ENCODE peak calls at places on chromosomes 7 and 10, in six cellular contexts. C is IMR-90, P is mesendoderm, V is neuronal stem cell, K is H1, T is H9. J is an unnamed sample.

GRCh38 chr10:89283988-89284475 is 17.8 kb upstream of the IFIT2 start:
- DNase-seq in K (no peak), T (peak), P (peak), V (no peak), C (peak), J (peak)

GRCh38 chr10:49627031-49627430 is 13.2 kb downstream of the CHAT start:
- DNase-seq in P (no peak), V (no peak), C (no peak), T (no peak), K (no peak), J (no peak)

GRCh38 chr10:77111611-77112550 is 525.7 kb downstream of the KCNMA1 start:
- DNase-seq in T (no peak), K (peak), C (peak), P (peak), V (peak), J (peak)

GRCh38 chr10:110007701-110008517 is at the start of gene ADD3:
- DNase-seq in P (peak), V (peak), T (peak), K (peak), C (peak), J (peak)

GRCh38 chr7:126700807-126701604 is 551.7 kb downstream of the GRM8 start:
- DNase-seq in V (peak), K (peak), C (peak), P (peak), T (peak), J (peak)

GRCh38 chr10:11225935-11226334 is 208.3 kb downstream of the CELF2 start:
- DNase-seq in V (no peak), P (no peak), K (no peak), C (no peak), T (no peak), J (peak)

GRCh38 chr7:41880107-41880506 is 177.2 kb upstream of the INHBA start:
- DNase-seq in V (no peak), P (peak), T (no peak), K (no peak), C (peak), J (no peak)

GRCh38 chr10:22158426-22158825 is 59.4 kb downstream of the EBLN1 start:
- DNase-seq in K (no peak), V (no peak), T (no peak), P (no peak), C (no peak), J (no peak)

GRCh38 chr10:36534471-36535002 is 590.9 kb upstream of the ANKRD30A start:
- DNase-seq in V (no peak), P (peak), C (peak), K (no peak), T (no peak), J (peak)

GRCh38 chr7:76198202-76198601 is 3.5 kb upstream of the SRRM3 start:
- DNase-seq in V (no peak), C (no peak), T (peak), P (no peak), K (no peak), J (no peak)

GRCh38 chr7:127527561-127527960 is 57.8 kb downstream of the GCC1 start:
- DNase-seq in V (no peak), T (no peak), K (no peak), C (no peak), P (peak), J (no peak)

GRCh38 chr7:24700446-24701044 is 56.7 kb downstream of the GSDME start:
- DNase-seq in C (peak), P (peak), K (no peak), T (no peak), V (no peak), J (peak)

GRCh38 chr10:1241973-1242935 is 186.1 kb downstream of the WDR37 start:
- DNase-seq in V (no peak), P (no peak), T (no peak), C (no peak), K (no peak), J (no peak)

GRCh38 chr10:38094923-38095574 is 912 bp downstream of the ZNF37A start:
- DNase-seq in K (no peak), T (no peak), P (no peak), V (no peak), C (no peak), J (no peak)

DNA sequence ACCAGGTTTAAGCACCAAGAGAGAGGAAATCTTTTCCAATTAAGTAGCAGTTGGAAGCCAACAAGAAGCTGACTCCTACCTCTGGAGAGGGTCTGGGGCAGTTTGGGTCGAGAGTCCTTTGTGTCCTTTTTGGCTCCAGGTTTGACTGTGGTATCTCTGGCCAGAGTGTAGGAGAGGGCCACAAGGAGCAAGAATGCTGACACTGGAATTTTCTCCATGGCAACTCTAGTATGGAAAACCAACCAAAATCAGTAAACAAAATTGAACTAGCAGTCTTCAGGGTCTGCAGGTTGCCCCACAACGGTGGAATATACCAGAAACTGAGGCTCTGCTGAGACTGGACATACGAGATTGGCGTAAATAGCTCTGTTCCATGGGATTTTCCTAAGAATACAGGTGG is 3.2 kb downstream of the AGR2 start:
- DNase-seq in P (no peak), T (no peak), V (no peak), K (no peak), C (no peak), J (no peak)
- H3K9ac ChIP-seq in P (no peak), T (no peak), V (no peak), K (no peak), C (no peak), J (no peak)

DNA sequence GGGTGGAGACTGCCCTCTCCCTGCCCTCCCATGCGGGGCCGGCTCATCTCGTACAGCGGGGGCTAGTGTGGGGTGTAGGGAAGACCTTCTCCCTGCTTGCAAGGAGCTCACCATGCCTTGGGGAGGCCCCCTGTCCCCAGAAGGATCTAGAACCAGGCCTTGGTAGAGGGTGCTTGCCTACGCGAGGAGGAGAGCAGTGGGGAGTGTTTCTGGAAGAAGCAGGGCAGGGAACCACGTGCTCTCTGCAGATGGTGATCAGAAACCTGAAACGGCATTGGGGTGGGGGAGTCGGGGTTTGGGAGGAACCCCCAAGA is 2.7 kb downstream of the MAFK start:
- DNase-seq in C (no peak), K (no peak), P (no peak), T (no peak), V (no peak), J (no peak)
- H2AK5ac ChIP-seq in C (peak), K (no peak), P (no peak), T (no peak), V (peak), J (peak)

GRCh38 chr7:19094971-19095370 is 22.5 kb downstream of the TWIST1 start:
- DNase-seq in V (no peak), P (no peak), C (no peak), T (no peak), K (no peak), J (no peak)

GRCh38 chr7:19098510-19098909 is 18.9 kb downstream of the TWIST1 start:
- DNase-seq in T (no peak), K (no peak), P (no peak), V (no peak), C (no peak), J (no peak)

GRCh38 chr7:19097165-19097885 is 20.1 kb downstream of the TWIST1 start:
- DNase-seq in K (no peak), C (no peak), V (no peak), T (no peak), P (no peak), J (no peak)

GRCh38 chr7:19091871-19092270 is 25.6 kb downstream of the TWIST1 start:
- DNase-seq in T (no peak), V (no peak), C (no peak), K (no peak), P (no peak), J (no peak)

GRCh38 chr7:19095461-19095860 is 22.0 kb downstream of the TWIST1 start:
- DNase-seq in C (no peak), P (no peak), T (no peak), V (no peak), K (no peak), J (no peak)
- H3K4me2 ChIP-seq in C (no peak), P (no peak), T (no peak), V (no peak), K (no peak), J (no peak)

GRCh38 chr10:71966046-71967004 is 2.1 kb downstream of the CHST3 start:
- DNase-seq in V (no peak), T (no peak), K (no peak), C (peak), P (peak), J (no peak)
- H3K9ac ChIP-seq in V (no peak), T (no peak), K (no peak), C (peak), P (peak), J (peak)

J was measured in trophoblast cell.